ENCODE peak calls at places on chromosomes 2 and 18, in nine cellular contexts. E is A549, P is HL-60, R is cardiac muscle cell, W is fibroblast of the aortic adventitia, D is AG10803, N is upper lobe of right lung, V is left lung, Q is lower lobe of right lung. S is an unnamed sample.
A peak's percentile ranks its signal among the peaks of the same experiment; 100 is the strongest.

GRCh38 chr2:127703282-127703681 is 2.0 kb downstream of the SFT2D3 start:
- DNase-seq in E (no peak), D (no peak), P (no peak), N (no peak), R (no peak), Q (no peak), V (no peak), W (no peak), S (no peak)

GRCh38 chr18:4283746-4284291 is 171.3 kb downstream of the DLGAP1 start:
- DNase-seq in V (no peak), R (no peak), W (no peak), D (no peak), Q (no peak), P (no peak), E (no peak), N (no peak), S (no peak)

GRCh38 chr2:237457388-237457941 is 29.6 kb upstream of the MLPH start:
- DNase-seq in P (no peak), W (no peak), R (no peak), V (no peak), D (no peak), Q (no peak), E (no peak), N (no peak), S (no peak)

GRCh38 chr2:72515696-72516095 is 310.1 kb downstream of the EXOC6B start:
- DNase-seq in V (no peak), R (peak; percentile 12), Q (no peak), N (no peak), P (no peak), D (peak; percentile 13), W (no peak), E (no peak), S (no peak)

GRCh38 chr2:29157131-29157530 is 41.9 kb downstream of the CLIP4 start:
- DNase-seq in D (no peak), W (no peak), R (no peak), V (no peak), N (no peak), E (no peak), P (no peak), Q (no peak), S (no peak)

GRCh38 chr2:46376586-46377286 is 79.5 kb downstream of the EPAS1 start:
- DNase-seq in W (no peak), E (no peak), P (no peak), N (no peak), D (no peak), R (no peak), V (no peak), Q (no peak), S (no peak)

GRCh38 chr2:21072477-21073242 is 28.8 kb upstream of the APOB start:
- DNase-seq in Q (no peak), N (no peak), V (no peak), E (no peak), W (no peak), R (no peak), P (no peak), D (no peak), S (no peak)

GRCh38 chr2:135259116-135259515 is 207.0 kb downstream of the RAB3GAP1 start:
- DNase-seq in D (no peak), Q (no peak), E (no peak), P (no peak), N (no peak), V (no peak), W (no peak), R (no peak), S (no peak)

GRCh38 chr2:104545055-104545454 is 308.9 kb upstream of the POU3F3 start:
- DNase-seq in W (no peak), N (no peak), P (no peak), R (no peak), E (no peak), V (peak; percentile 20), D (no peak), Q (no peak), S (no peak)

GRCh38 chr2:1675633-1676032 is 68.7 kb downstream of the PXDN start:
- DNase-seq in D (peak; percentile 82), V (no peak), E (peak; percentile 83), Q (peak; percentile 30), R (peak; percentile 88), P (no peak), W (peak; percentile 83), N (no peak), S (no peak)

GRCh38 chr18:8341481-8342230 is 267.6 kb upstream of the RAB12 start:
- DNase-seq in P (no peak), Q (no peak), N (no peak), V (no peak), D (peak; percentile 76), W (peak; percentile 77), R (peak; percentile 74), E (peak; percentile 97), S (no peak)

GRCh38 chr2:240322231-240322955 is 113.1 kb upstream of the GPC1 start:
- DNase-seq in V (peak; percentile 70), R (peak; percentile 80), P (no peak), Q (no peak), E (no peak), W (no peak), N (no peak), D (peak; percentile 29), S (no peak)

GRCh38 chr2:144519934-144520717 is at the start of gene ZEB2:
- DNase-seq in W (peak; percentile 95), D (peak; percentile 90), N (no peak), E (peak; percentile 67), P (no peak), Q (peak; percentile 57), R (peak; percentile 95), V (no peak), S (no peak)

GRCh38 chr2:27572998-27573429 is 9.8 kb upstream of the ZNF512 start:
- DNase-seq in Q (no peak), E (no peak), R (no peak), D (no peak), V (no peak), W (no peak), P (no peak), N (no peak), S (no peak)

GRCh38 chr2:207744050-207744449 is 25.7 kb downstream of the FZD5 start:
- DNase-seq in V (no peak), P (no peak), E (no peak), Q (no peak), D (no peak), N (no peak), R (no peak), W (no peak), S (no peak)

GRCh38 chr2:102975996-102976636 is 214.3 kb downstream of the TMEM182 start:
- DNase-seq in R (no peak), D (peak; percentile 12), P (peak; percentile 1), Q (no peak), E (peak; percentile 55), N (no peak), V (no peak), W (peak; percentile 1), S (no peak)
- TF ChIP-seq CTCF in R (peak; percentile 21), D (peak; percentile 50), P (peak; percentile 22), Q (no peak), E (peak; percentile 35), N (peak; percentile 20), V (no peak), W (peak; percentile 26), S (peak; percentile 68)

DNA sequence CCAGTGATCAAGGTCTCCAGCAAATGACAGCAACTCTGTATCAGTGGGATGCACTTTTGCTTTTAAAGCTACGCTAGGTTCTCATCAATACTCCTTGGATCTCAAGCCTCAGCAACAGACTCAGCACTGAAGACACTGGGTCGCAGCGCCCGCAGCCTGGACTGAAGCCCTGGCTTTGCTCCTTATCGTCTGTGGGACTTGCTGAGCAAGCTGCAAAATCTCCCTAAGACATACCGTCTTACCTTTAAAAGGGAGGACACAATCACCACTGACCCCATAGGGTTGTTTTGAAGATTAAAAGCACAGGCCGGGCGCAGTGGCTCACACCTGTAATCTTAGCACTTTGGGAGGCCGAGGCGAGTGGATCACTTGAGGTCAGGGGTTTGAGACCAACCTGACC is 8.1 kb downstream of the CYB5A start:
- DNase-seq in E (no peak), P (no peak), R (no peak), W (no peak), Q (no peak), D (no peak), V (no peak), N (no peak), S (no peak)
- H3K4me3 ChIP-seq in E (no peak overlapping the region), P (no peak overlapping the region), R (no peak overlapping the region), W (no peak overlapping the region), Q (no peak overlapping the region), D (no peak overlapping the region), V (no peak overlapping the region), N (no peak overlapping the region), S (no peak overlapping the region)

DNA sequence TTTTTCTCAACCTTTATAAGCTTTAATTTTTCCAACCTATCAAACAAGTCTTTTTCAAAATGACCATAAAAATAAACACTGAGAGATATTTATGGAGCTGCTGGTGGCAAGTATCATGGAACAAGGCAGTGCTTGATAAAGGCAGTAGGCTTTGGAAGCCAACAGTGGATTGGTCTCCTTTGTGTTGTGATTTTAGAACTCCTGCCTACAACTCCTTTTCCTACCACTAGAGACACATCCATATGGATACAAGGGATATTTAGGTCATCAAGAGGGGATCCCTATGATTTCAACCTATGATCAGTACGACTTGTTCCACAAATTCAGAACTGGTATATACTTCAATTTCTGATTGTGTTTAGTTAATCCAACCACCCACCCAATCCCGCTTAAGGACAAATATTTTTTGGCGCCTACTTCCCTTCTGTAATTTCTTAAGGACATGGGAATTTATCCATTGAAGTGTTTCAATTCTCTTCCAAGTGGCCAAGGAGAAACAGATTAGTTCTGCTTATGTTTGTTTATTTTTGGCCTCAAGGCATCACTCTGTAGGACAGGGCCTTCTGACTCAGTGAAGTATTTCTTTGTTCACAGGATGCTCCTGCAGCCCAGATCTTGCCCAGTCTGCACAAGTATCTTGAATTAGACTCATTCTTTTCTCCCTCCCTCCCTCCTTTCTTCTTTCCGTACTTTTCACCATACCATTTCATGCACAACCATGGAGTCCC is 2119.6 kb upstream of the PIK3C3 start:
- DNase-seq in N (no peak), Q (no peak), W (no peak), R (no peak), D (no peak), V (no peak), P (no peak), E (peak; percentile 1), S (no peak)
- TF ChIP-seq CTCF in N (no peak), Q (no peak), W (no peak), R (peak; percentile 4), D (peak; percentile 5), V (no peak), P (no peak), E (no peak), S (no peak)

GRCh38 chr18:79467126-79467525 is 71.4 kb downstream of the NFATC1 start:
- DNase-seq in D (no peak), W (no peak), V (no peak), N (no peak), R (no peak), Q (no peak), P (no peak), E (no peak), S (no peak)

GRCh38 chr18:79463424-79463960 is 67.8 kb downstream of the NFATC1 start:
- DNase-seq in D (no peak), R (no peak), P (no peak), E (no peak), Q (no peak), W (no peak), N (no peak), V (no peak), S (no peak)

GRCh38 chr18:79465392-79465991 is 69.8 kb downstream of the NFATC1 start:
- DNase-seq in Q (no peak), P (no peak), R (no peak), E (no peak), V (no peak), D (peak; percentile 47), W (no peak), N (no peak), S (no peak)

GRCh38 chr18:79469309-79469708 is 73.6 kb downstream of the NFATC1 start:
- DNase-seq in V (no peak), W (no peak), R (no peak), P (no peak), E (no peak), D (no peak), N (no peak), Q (no peak), S (no peak)

GRCh38 chr18:79466591-79466990 is 70.9 kb downstream of the NFATC1 start:
- DNase-seq in N (no peak), R (no peak), D (no peak), V (no peak), Q (no peak), W (no peak), P (no peak), E (no peak), S (no peak)
- H3K4me3 ChIP-seq in N (no peak overlapping the region), R (no peak overlapping the region), D (no peak overlapping the region), V (no peak overlapping the region), Q (no peak overlapping the region), W (no peak overlapping the region), P (no peak overlapping the region), E (no peak overlapping the region), S (no peak overlapping the region)

S was measured in GM12864.